ENCODE peak calls at places on chromosomes 6 and 20, in four cellular contexts. One of them, this sample, is unnamed. For H3K79me2, the result is how much of the 10 kb centered on the place peaks cover.

GRCh38 chr6:35302604-35303218 is 5.1 kb downstream of the DEF6 start:
- DNase-seq in GM12878: peak
- DNase-seq in HepG2: no peak
- DNase-seq in H1: peak
- DNase-seq in this sample: peak

GRCh38 chr6:163984446-163984936 is 570.0 kb downstream of the QKI start:
- DNase-seq in GM12878: peak
- DNase-seq in HepG2: no peak
- DNase-seq in H1: no peak
- DNase-seq in this sample: no peak

GRCh38 chr6:107819976-107820551 is 4.0 kb downstream of the SCML4 start:
- DNase-seq in HepG2: no peak
- DNase-seq in GM12878: no peak
- DNase-seq in H1: peak
- DNase-seq in this sample: no peak

GRCh38 chr20:1345030-1345755 is 16.3 kb upstream of the SDCBP2 start:
- DNase-seq in H1: peak
- DNase-seq in GM12878: no peak
- DNase-seq in HepG2: no peak
- DNase-seq in this sample: no peak

GRCh38 chr6:53593001-53593488 is 48.1 kb upstream of the GCLC start:
- DNase-seq in H1: no peak
- DNase-seq in GM12878: no peak
- DNase-seq in HepG2: no peak
- DNase-seq in this sample: no peak

GRCh38 chr20:39849664-39850063 is 839.4 kb downstream of the MAFB start:
- DNase-seq in HepG2: no peak
- DNase-seq in GM12878: no peak
- DNase-seq in H1: no peak
- DNase-seq in this sample: no peak

GRCh38 chr6:82924799-82925535 is 140.7 kb downstream of the UBE3D start:
- DNase-seq in H1: no peak
- DNase-seq in HepG2: no peak
- DNase-seq in GM12878: no peak
- DNase-seq in this sample: no peak

GRCh38 chr6:35503534-35503933 is 6.7 kb upstream of the TEAD3 start:
- DNase-seq in GM12878: no peak
- DNase-seq in H1: no peak
- DNase-seq in HepG2: no peak
- DNase-seq in this sample: no peak

GRCh38 chr6:149271348-149272340 is 45.9 kb upstream of the TAB2 start:
- DNase-seq in GM12878: peak
- DNase-seq in H1: no peak
- DNase-seq in HepG2: no peak
- DNase-seq in this sample: no peak

GRCh38 chr6:45590751-45591184 is 213.0 kb upstream of the SUPT3H start:
- DNase-seq in HepG2: no peak
- DNase-seq in GM12878: no peak
- DNase-seq in H1: peak
- DNase-seq in this sample: no peak

GRCh38 chr6:7467007-7467897 is 74.2 kb upstream of the DSP start:
- DNase-seq in GM12878: no peak
- DNase-seq in H1: peak
- DNase-seq in HepG2: peak
- DNase-seq in this sample: no peak

GRCh38 chr20:1898496-1899168 is 3.4 kb downstream of the SIRPA start:
- DNase-seq in H1: no peak
- DNase-seq in HepG2: no peak
- DNase-seq in GM12878: no peak
- DNase-seq in this sample: no peak

GRCh38 chr20:11522359-11522758 is 395.3 kb upstream of the BTBD3 start:
- DNase-seq in HepG2: no peak
- DNase-seq in H1: no peak
- DNase-seq in GM12878: no peak
- DNase-seq in this sample: no peak

GRCh38 chr20:32285621-32286334 is 8.3 kb downstream of the KIF3B start:
- DNase-seq in HepG2: no peak
- DNase-seq in GM12878: peak
- DNase-seq in H1: no peak
- DNase-seq in this sample: no peak

GRCh38 chr6:169905041-169905807 is 153.8 kb downstream of the ERMARD start:
- DNase-seq in HepG2: no peak
- DNase-seq in H1: no peak
- DNase-seq in GM12878: no peak
- DNase-seq in this sample: no peak

GRCh38 chr20:47257771-47258170 is 98.7 kb downstream of the ZMYND8 start:
- DNase-seq in H1: no peak
- DNase-seq in GM12878: no peak
- DNase-seq in HepG2: no peak
- DNase-seq in this sample: no peak
- H3K79me2 ChIP-seq in H1: half or more
- H3K79me2 ChIP-seq in GM12878: half or more
- H3K79me2 ChIP-seq in HepG2: half or more
- H3K79me2 ChIP-seq in this sample: under half

DNA sequence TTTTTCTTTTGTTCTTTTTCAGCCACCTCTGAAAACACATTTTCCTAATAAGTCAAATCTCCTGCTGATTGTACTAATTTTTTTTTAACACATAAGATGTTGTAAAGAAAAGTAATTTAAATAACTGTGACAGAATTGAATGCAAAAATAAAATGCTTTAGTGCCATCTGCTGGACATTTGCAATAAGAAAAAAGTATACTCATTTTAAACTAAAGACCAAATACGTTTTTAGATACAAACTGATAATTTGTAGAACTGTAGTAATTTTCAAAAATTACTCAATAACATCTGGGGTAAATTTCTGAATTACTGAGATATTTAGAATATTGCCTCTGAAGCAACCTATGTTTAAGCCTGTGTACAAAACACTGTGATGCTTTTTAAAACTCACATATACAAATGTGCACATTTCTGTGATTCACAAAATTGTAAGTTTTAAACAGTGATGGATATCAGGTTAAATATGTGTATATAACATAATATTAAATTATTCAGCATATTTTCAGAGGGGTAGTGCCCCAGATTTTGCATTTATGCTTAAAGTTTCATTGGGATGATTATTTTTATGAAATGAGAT is 198.7 kb downstream of the RIMS1 start:
- DNase-seq in GM12878: no peak
- DNase-seq in H1: no peak
- DNase-seq in HepG2: no peak
- DNase-seq in this sample: no peak
- TF ChIP-seq YY1 in GM12878: no peak
- TF ChIP-seq YY1 in H1: no peak
- TF ChIP-seq YY1 in HepG2: no peak
- TF ChIP-seq YY1 in this sample: no peak

GRCh38 chr6:130993292-130993765 is 69.7 kb downstream of the EPB41L2 start:
- DNase-seq in HepG2: no peak
- DNase-seq in GM12878: no peak
- DNase-seq in H1: no peak
- DNase-seq in this sample: no peak

GRCh38 chr6:130994319-130995097 is 68.5 kb downstream of the EPB41L2 start:
- DNase-seq in GM12878: no peak
- DNase-seq in H1: no peak
- DNase-seq in HepG2: no peak
- DNase-seq in this sample: no peak

GRCh38 chr6:130997061-130997753 is 65.8 kb downstream of the EPB41L2 start:
- DNase-seq in GM12878: no peak
- DNase-seq in H1: no peak
- DNase-seq in HepG2: no peak
- DNase-seq in this sample: no peak

GRCh38 chr6:130996635-130997034 is 66.4 kb downstream of the EPB41L2 start:
- DNase-seq in HepG2: no peak
- DNase-seq in GM12878: no peak
- DNase-seq in H1: no peak
- DNase-seq in this sample: no peak

DNA sequence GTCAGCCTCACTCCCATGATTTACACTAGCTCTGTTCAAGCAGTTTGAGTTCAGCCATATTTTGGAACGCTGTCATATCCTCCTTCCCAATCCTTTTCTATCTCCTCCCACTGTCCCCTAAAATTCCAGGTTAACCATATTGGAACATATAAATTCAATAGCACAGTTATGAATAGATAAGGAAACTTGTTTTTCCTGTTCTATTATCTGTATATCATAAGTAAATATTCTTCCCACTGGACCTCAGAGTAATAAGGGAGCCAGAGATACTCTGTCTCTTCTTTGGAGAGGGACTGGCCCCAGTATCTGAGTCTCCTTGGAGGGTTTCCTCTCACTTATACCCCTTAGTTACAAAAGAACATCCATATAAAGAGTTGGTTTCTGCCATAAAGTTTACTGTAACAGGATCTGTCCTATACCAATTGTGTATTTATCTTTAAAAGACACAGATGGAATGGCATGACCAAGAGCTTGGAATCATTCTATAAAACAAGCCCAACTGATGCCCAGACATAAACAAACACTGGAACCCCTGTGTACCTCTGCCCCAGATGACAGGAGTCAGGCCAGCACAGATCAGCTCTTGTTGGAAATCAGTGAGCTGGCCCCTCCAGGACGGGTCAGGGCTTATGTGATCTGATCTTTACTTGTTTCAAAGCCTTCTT is 67.1 kb downstream of the EPB41L2 start:
- DNase-seq in H1: no peak
- DNase-seq in GM12878: no peak
- DNase-seq in HepG2: no peak
- DNase-seq in this sample: no peak
- H3K79me2 ChIP-seq in H1: under half
- H3K79me2 ChIP-seq in GM12878: under half
- H3K79me2 ChIP-seq in HepG2: half or more
- H3K79me2 ChIP-seq in this sample: under half

DNA sequence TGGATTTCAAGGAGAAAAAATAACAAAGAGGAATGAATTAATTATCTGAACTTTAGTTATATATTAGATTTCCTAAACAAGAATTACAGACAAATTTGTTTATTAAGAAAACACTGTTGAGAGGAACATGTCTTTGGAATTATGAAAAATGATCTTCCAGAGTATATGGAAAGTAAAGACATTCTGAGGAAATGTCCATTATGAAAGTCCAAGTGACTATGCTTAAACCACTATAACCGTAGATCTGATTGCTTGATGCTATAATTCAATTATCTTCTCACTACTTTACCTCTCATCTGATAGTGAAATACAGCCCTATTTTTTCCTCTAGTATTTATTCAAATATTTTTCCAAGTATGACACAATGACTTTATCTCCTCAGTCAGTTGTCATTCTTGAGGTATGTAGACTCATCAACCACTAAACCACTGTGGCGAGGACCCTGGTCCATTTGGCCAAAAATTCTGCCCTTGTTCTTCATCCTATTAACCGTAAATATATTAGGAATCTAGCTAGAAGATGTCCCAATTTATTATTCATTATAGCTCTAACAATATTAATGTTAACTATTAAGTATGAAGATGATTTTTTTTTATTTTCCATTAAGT is 37.3 kb upstream of the AHI1 start:
- DNase-seq in H1: no peak
- DNase-seq in HepG2: no peak
- DNase-seq in GM12878: no peak
- DNase-seq in this sample: no peak
- TF ChIP-seq YY1 in H1: no peak
- TF ChIP-seq YY1 in HepG2: no peak
- TF ChIP-seq YY1 in GM12878: no peak
- TF ChIP-seq YY1 in this sample: no peak

GRCh38 chr6:158026901-158027589 is 45.4 kb downstream of the SYNJ2 start:
- DNase-seq in H1: no peak
- DNase-seq in GM12878: no peak
- DNase-seq in HepG2: no peak
- DNase-seq in this sample: no peak

GRCh38 chr6:158028876-158029275 is 47.2 kb downstream of the SYNJ2 start:
- DNase-seq in HepG2: no peak
- DNase-seq in H1: no peak
- DNase-seq in GM12878: no peak
- DNase-seq in this sample: no peak

GRCh38 chr6:158028421-158028820 is 46.8 kb downstream of the SYNJ2 start:
- DNase-seq in HepG2: no peak
- DNase-seq in H1: no peak
- DNase-seq in GM12878: no peak
- DNase-seq in this sample: no peak

GRCh38 chr6:158026054-158026900 is 44.6 kb downstream of the SYNJ2 start:
- DNase-seq in HepG2: peak
- DNase-seq in GM12878: no peak
- DNase-seq in H1: peak
- DNase-seq in this sample: no peak

GRCh38 chr6:158027590-158028285 is 46.1 kb downstream of the SYNJ2 start:
- DNase-seq in GM12878: no peak
- DNase-seq in HepG2: no peak
- DNase-seq in H1: no peak
- DNase-seq in this sample: no peak
- H3K79me2 ChIP-seq in GM12878: under half
- H3K79me2 ChIP-seq in HepG2: half or more
- H3K79me2 ChIP-seq in H1: under half
- H3K79me2 ChIP-seq in this sample: under half

DNA sequence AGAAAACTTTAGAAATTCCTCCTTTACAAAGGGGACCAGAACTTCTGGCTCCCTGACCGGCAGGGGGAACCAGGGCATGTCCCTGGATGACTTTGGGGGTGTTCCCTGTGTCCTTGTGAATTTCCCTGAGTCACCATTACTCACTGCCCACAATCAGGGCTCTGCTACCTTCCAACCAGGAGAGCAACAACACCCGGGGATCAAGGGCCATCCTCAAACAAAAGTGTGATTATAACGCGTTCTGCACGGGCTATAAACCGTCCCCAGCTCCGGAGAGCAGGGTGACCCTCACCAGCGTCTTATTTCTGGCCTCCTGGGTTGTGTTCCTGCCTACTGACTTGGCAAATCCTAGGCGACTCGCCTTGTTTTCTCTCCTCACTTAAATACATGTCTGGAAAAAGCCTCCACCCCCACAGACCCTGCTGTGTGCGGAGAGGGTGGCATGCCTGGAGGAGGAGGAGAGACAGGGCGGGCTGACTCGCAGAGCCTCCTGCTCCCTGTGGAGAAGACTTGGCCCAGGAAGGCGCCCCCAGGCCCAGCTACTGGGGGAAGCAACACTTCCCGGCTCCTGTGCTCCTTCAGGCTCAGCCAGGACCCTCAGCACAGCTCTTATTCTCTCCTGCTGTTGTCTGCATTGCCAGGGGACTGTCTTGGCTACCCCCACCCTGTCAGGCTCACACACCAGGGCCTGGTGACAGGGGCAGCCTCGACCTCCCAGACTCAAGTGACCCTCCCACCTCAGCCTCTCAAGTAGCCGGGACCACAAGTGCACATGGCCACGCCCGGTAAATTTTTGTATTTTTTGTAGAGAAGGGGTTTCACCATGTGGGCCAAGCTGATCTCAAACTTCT is 54.1 kb downstream of the FGD2 start:
- DNase-seq in H1: peak
- DNase-seq in HepG2: peak
- DNase-seq in GM12878: no peak
- DNase-seq in this sample: peak
- TF ChIP-seq YY1 in H1: peak
- TF ChIP-seq YY1 in HepG2: peak
- TF ChIP-seq YY1 in GM12878: no peak
- TF ChIP-seq YY1 in this sample: peak

GRCh38 chr20:10433623-10434466 is at the start of gene MKKS:
- DNase-seq in HepG2: peak
- DNase-seq in H1: peak
- DNase-seq in GM12878: no peak
- DNase-seq in this sample: peak
- H3K79me2 ChIP-seq in HepG2: half or more
- H3K79me2 ChIP-seq in H1: half or more
- H3K79me2 ChIP-seq in GM12878: under half
- H3K79me2 ChIP-seq in this sample: half or more

This sample was measured in HCT116.